ENCODE peak calls at places on chromosomes 11 and 22, in nine cellular contexts. One of them, this sample, is unnamed. For H3K4me1, the result is how much of the 10 kb centered on the place peaks cover.

GRCh38 chr11:125621995-125622394 is 3.0 kb upstream of the CHEK1 start:
- DNase-seq in CD8-positive, alpha-beta memory T cell: no peak
- DNase-seq in adrenal gland: no peak
- DNase-seq in body of pancreas: no peak
- DNase-seq in uterus: no peak
- DNase-seq in CD4-positive, CD25-positive, alpha-beta regulatory T cell: no peak
- DNase-seq in pancreas: no peak
- DNase-seq in cardiac muscle cell: no peak
- DNase-seq in psoas muscle: no peak
- DNase-seq in this sample: no peak

GRCh38 chr11:91859666-91860065 is 365.0 kb upstream of the FAT3 start:
- DNase-seq in CD8-positive, alpha-beta memory T cell: no peak
- DNase-seq in adrenal gland: no peak
- DNase-seq in body of pancreas: no peak
- DNase-seq in uterus: no peak
- DNase-seq in CD4-positive, CD25-positive, alpha-beta regulatory T cell: no peak
- DNase-seq in pancreas: no peak
- DNase-seq in cardiac muscle cell: no peak
- DNase-seq in psoas muscle: no peak
- DNase-seq in this sample: no peak

GRCh38 chr22:37241351-37242142 is 2.5 kb downstream of the RAC2 start:
- DNase-seq in CD8-positive, alpha-beta memory T cell: peak
- DNase-seq in adrenal gland: no peak
- DNase-seq in body of pancreas: no peak
- DNase-seq in uterus: no peak
- DNase-seq in CD4-positive, CD25-positive, alpha-beta regulatory T cell: peak
- DNase-seq in pancreas: no peak
- DNase-seq in cardiac muscle cell: no peak
- DNase-seq in psoas muscle: no peak
- DNase-seq in this sample: no peak

GRCh38 chr11:83956119-83956697 is 670.0 kb upstream of the CCDC90B start:
- DNase-seq in CD8-positive, alpha-beta memory T cell: no peak
- DNase-seq in adrenal gland: no peak
- DNase-seq in body of pancreas: no peak
- DNase-seq in uterus: no peak
- DNase-seq in CD4-positive, CD25-positive, alpha-beta regulatory T cell: no peak
- DNase-seq in pancreas: no peak
- DNase-seq in cardiac muscle cell: no peak
- DNase-seq in psoas muscle: no peak
- DNase-seq in this sample: no peak

GRCh38 chr11:116948375-116948774 is 111.0 kb upstream of the APOA1 start:
- DNase-seq in CD8-positive, alpha-beta memory T cell: no peak
- DNase-seq in adrenal gland: no peak
- DNase-seq in body of pancreas: no peak
- DNase-seq in uterus: no peak
- DNase-seq in CD4-positive, CD25-positive, alpha-beta regulatory T cell: no peak
- DNase-seq in pancreas: no peak
- DNase-seq in cardiac muscle cell: no peak
- DNase-seq in psoas muscle: no peak
- DNase-seq in this sample: no peak

GRCh38 chr22:18114495-18114894 is 3.9 kb downstream of the TUBA8 start:
- DNase-seq in CD8-positive, alpha-beta memory T cell: no peak
- DNase-seq in adrenal gland: no peak
- DNase-seq in body of pancreas: no peak
- DNase-seq in uterus: no peak
- DNase-seq in CD4-positive, CD25-positive, alpha-beta regulatory T cell: no peak
- DNase-seq in pancreas: no peak
- DNase-seq in cardiac muscle cell: no peak
- DNase-seq in psoas muscle: no peak
- DNase-seq in this sample: no peak

GRCh38 chr22:22877523-22878210 is 9.9 kb upstream of the IGLL5 start:
- DNase-seq in CD8-positive, alpha-beta memory T cell: peak
- DNase-seq in adrenal gland: peak
- DNase-seq in body of pancreas: peak
- DNase-seq in uterus: no peak
- DNase-seq in CD4-positive, CD25-positive, alpha-beta regulatory T cell: peak
- DNase-seq in pancreas: peak
- DNase-seq in cardiac muscle cell: no peak
- DNase-seq in psoas muscle: peak
- DNase-seq in this sample: peak

GRCh38 chr11:134480129-134480652 is 68.1 kb upstream of the B3GAT1 start:
- DNase-seq in CD8-positive, alpha-beta memory T cell: no peak
- DNase-seq in adrenal gland: no peak
- DNase-seq in body of pancreas: no peak
- DNase-seq in uterus: no peak
- DNase-seq in CD4-positive, CD25-positive, alpha-beta regulatory T cell: no peak
- DNase-seq in pancreas: no peak
- DNase-seq in cardiac muscle cell: no peak
- DNase-seq in psoas muscle: no peak
- DNase-seq in this sample: no peak

GRCh38 chr11:85827768-85828639 is 17.1 kb upstream of the SYTL2 start:
- DNase-seq in CD8-positive, alpha-beta memory T cell: peak
- DNase-seq in adrenal gland: no peak
- DNase-seq in body of pancreas: no peak
- DNase-seq in uterus: no peak
- DNase-seq in CD4-positive, CD25-positive, alpha-beta regulatory T cell: peak
- DNase-seq in pancreas: no peak
- DNase-seq in cardiac muscle cell: peak
- DNase-seq in psoas muscle: no peak
- DNase-seq in this sample: no peak

GRCh38 chr11:7657306-7658025 is 15.8 kb downstream of the CYB5R2 start:
- DNase-seq in CD8-positive, alpha-beta memory T cell: peak
- DNase-seq in adrenal gland: peak
- DNase-seq in body of pancreas: peak
- DNase-seq in uterus: peak
- DNase-seq in CD4-positive, CD25-positive, alpha-beta regulatory T cell: peak
- DNase-seq in pancreas: peak
- DNase-seq in cardiac muscle cell: peak
- DNase-seq in psoas muscle: peak
- DNase-seq in this sample: peak

GRCh38 chr22:25729595-25729994 is 12.4 kb upstream of the MYO18B start:
- DNase-seq in CD8-positive, alpha-beta memory T cell: no peak
- DNase-seq in adrenal gland: no peak
- DNase-seq in body of pancreas: no peak
- DNase-seq in uterus: no peak
- DNase-seq in CD4-positive, CD25-positive, alpha-beta regulatory T cell: no peak
- DNase-seq in pancreas: no peak
- DNase-seq in cardiac muscle cell: no peak
- DNase-seq in psoas muscle: no peak
- DNase-seq in this sample: no peak

GRCh38 chr22:24153353-24153752 is 27.9 kb upstream of the SUSD2 start:
- DNase-seq in CD8-positive, alpha-beta memory T cell: peak
- DNase-seq in adrenal gland: no peak
- DNase-seq in body of pancreas: no peak
- DNase-seq in uterus: no peak
- DNase-seq in CD4-positive, CD25-positive, alpha-beta regulatory T cell: peak
- DNase-seq in pancreas: no peak
- DNase-seq in cardiac muscle cell: no peak
- DNase-seq in psoas muscle: no peak
- DNase-seq in this sample: no peak

GRCh38 chr11:114158886-114159285 is 99.4 kb downstream of the ZBTB16 start:
- DNase-seq in CD8-positive, alpha-beta memory T cell: no peak
- DNase-seq in adrenal gland: no peak
- DNase-seq in body of pancreas: peak
- DNase-seq in uterus: no peak
- DNase-seq in CD4-positive, CD25-positive, alpha-beta regulatory T cell: no peak
- DNase-seq in pancreas: peak
- DNase-seq in cardiac muscle cell: no peak
- DNase-seq in psoas muscle: peak
- DNase-seq in this sample: no peak
- H3K4me1 ChIP-seq in CD8-positive, alpha-beta memory T cell: half or more
- H3K4me1 ChIP-seq in adrenal gland: half or more
- H3K4me1 ChIP-seq in body of pancreas: half or more
- H3K4me1 ChIP-seq in uterus: under half
- H3K4me1 ChIP-seq in CD4-positive, CD25-positive, alpha-beta regulatory T cell: half or more
- H3K4me1 ChIP-seq in pancreas: half or more
- H3K4me1 ChIP-seq in cardiac muscle cell: under half
- H3K4me1 ChIP-seq in psoas muscle: half or more
- H3K4me1 ChIP-seq in this sample: under half

GRCh38 chr11:57804466-57804865 is 42.9 kb downstream of the CTNND1 start:
- DNase-seq in CD8-positive, alpha-beta memory T cell: no peak
- DNase-seq in adrenal gland: no peak
- DNase-seq in body of pancreas: no peak
- DNase-seq in uterus: no peak
- DNase-seq in CD4-positive, CD25-positive, alpha-beta regulatory T cell: no peak
- DNase-seq in pancreas: no peak
- DNase-seq in cardiac muscle cell: no peak
- DNase-seq in psoas muscle: no peak
- DNase-seq in this sample: no peak

GRCh38 chr11:57801185-57801490 is 39.5 kb downstream of the CTNND1 start:
- DNase-seq in CD8-positive, alpha-beta memory T cell: no peak
- DNase-seq in adrenal gland: no peak
- DNase-seq in body of pancreas: no peak
- DNase-seq in uterus: no peak
- DNase-seq in CD4-positive, CD25-positive, alpha-beta regulatory T cell: no peak
- DNase-seq in pancreas: no peak
- DNase-seq in cardiac muscle cell: no peak
- DNase-seq in psoas muscle: no peak
- DNase-seq in this sample: no peak

GRCh38 chr11:57800444-57801184 is 39.0 kb downstream of the CTNND1 start:
- DNase-seq in CD8-positive, alpha-beta memory T cell: peak
- DNase-seq in adrenal gland: no peak
- DNase-seq in body of pancreas: peak
- DNase-seq in uterus: no peak
- DNase-seq in CD4-positive, CD25-positive, alpha-beta regulatory T cell: peak
- DNase-seq in pancreas: peak
- DNase-seq in cardiac muscle cell: peak
- DNase-seq in psoas muscle: no peak
- DNase-seq in this sample: peak

GRCh38 chr11:57805780-57806179 is 44.2 kb downstream of the CTNND1 start:
- DNase-seq in CD8-positive, alpha-beta memory T cell: no peak
- DNase-seq in adrenal gland: no peak
- DNase-seq in body of pancreas: peak
- DNase-seq in uterus: no peak
- DNase-seq in CD4-positive, CD25-positive, alpha-beta regulatory T cell: no peak
- DNase-seq in pancreas: no peak
- DNase-seq in cardiac muscle cell: no peak
- DNase-seq in psoas muscle: no peak
- DNase-seq in this sample: no peak

DNA sequence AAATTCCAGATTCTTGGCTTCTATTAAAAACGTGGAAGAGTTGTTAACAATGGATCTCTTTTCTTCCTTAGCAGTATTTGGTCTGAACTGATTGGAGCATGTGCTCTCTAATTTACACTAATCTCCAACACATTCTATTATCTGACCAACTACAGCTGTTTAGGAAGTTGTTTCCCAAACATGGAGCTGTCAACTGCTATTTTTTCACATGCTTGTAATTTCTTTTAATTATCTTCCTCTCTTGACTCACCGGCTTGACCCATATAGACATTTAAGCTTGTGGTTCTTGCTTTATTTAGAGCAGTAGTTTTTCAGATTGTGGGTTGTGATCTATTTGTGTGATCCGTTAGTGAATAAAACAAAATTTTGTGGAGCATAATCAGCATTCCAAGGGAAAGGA is 40.8 kb downstream of the CTNND1 start:
- DNase-seq in CD8-positive, alpha-beta memory T cell: no peak
- DNase-seq in adrenal gland: no peak
- DNase-seq in body of pancreas: no peak
- DNase-seq in uterus: no peak
- DNase-seq in CD4-positive, CD25-positive, alpha-beta regulatory T cell: no peak
- DNase-seq in pancreas: no peak
- DNase-seq in cardiac muscle cell: no peak
- DNase-seq in psoas muscle: no peak
- DNase-seq in this sample: no peak
- H3K4me1 ChIP-seq in CD8-positive, alpha-beta memory T cell: under half
- H3K4me1 ChIP-seq in adrenal gland: under half
- H3K4me1 ChIP-seq in body of pancreas: half or more
- H3K4me1 ChIP-seq in uterus: under half
- H3K4me1 ChIP-seq in CD4-positive, CD25-positive, alpha-beta regulatory T cell: under half
- H3K4me1 ChIP-seq in pancreas: under half
- H3K4me1 ChIP-seq in cardiac muscle cell: under half
- H3K4me1 ChIP-seq in psoas muscle: under half
- H3K4me1 ChIP-seq in this sample: under half

GRCh38 chr11:114161486-114162250 is 102.2 kb downstream of the ZBTB16 start:
- DNase-seq in CD8-positive, alpha-beta memory T cell: no peak
- DNase-seq in adrenal gland: no peak
- DNase-seq in body of pancreas: no peak
- DNase-seq in uterus: no peak
- DNase-seq in CD4-positive, CD25-positive, alpha-beta regulatory T cell: no peak
- DNase-seq in pancreas: no peak
- DNase-seq in cardiac muscle cell: no peak
- DNase-seq in psoas muscle: no peak
- DNase-seq in this sample: no peak

GRCh38 chr11:114162719-114163123 is 103.2 kb downstream of the ZBTB16 start:
- DNase-seq in CD8-positive, alpha-beta memory T cell: no peak
- DNase-seq in adrenal gland: peak
- DNase-seq in body of pancreas: peak
- DNase-seq in uterus: peak
- DNase-seq in CD4-positive, CD25-positive, alpha-beta regulatory T cell: no peak
- DNase-seq in pancreas: peak
- DNase-seq in cardiac muscle cell: peak
- DNase-seq in psoas muscle: peak
- DNase-seq in this sample: peak

GRCh38 chr11:114163830-114164401 is 104.4 kb downstream of the ZBTB16 start:
- DNase-seq in CD8-positive, alpha-beta memory T cell: no peak
- DNase-seq in adrenal gland: no peak
- DNase-seq in body of pancreas: no peak
- DNase-seq in uterus: peak
- DNase-seq in CD4-positive, CD25-positive, alpha-beta regulatory T cell: no peak
- DNase-seq in pancreas: no peak
- DNase-seq in cardiac muscle cell: no peak
- DNase-seq in psoas muscle: no peak
- DNase-seq in this sample: no peak

GRCh38 chr11:114164546-114164945 is 105.0 kb downstream of the ZBTB16 start:
- DNase-seq in CD8-positive, alpha-beta memory T cell: no peak
- DNase-seq in adrenal gland: no peak
- DNase-seq in body of pancreas: no peak
- DNase-seq in uterus: no peak
- DNase-seq in CD4-positive, CD25-positive, alpha-beta regulatory T cell: no peak
- DNase-seq in pancreas: no peak
- DNase-seq in cardiac muscle cell: no peak
- DNase-seq in psoas muscle: no peak
- DNase-seq in this sample: no peak

GRCh38 chr11:114163231-114163631 is 103.7 kb downstream of the ZBTB16 start:
- DNase-seq in CD8-positive, alpha-beta memory T cell: no peak
- DNase-seq in adrenal gland: peak
- DNase-seq in body of pancreas: peak
- DNase-seq in uterus: peak
- DNase-seq in CD4-positive, CD25-positive, alpha-beta regulatory T cell: no peak
- DNase-seq in pancreas: no peak
- DNase-seq in cardiac muscle cell: no peak
- DNase-seq in psoas muscle: no peak
- DNase-seq in this sample: no peak
- H3K4me1 ChIP-seq in CD8-positive, alpha-beta memory T cell: half or more
- H3K4me1 ChIP-seq in adrenal gland: half or more
- H3K4me1 ChIP-seq in body of pancreas: half or more
- H3K4me1 ChIP-seq in uterus: half or more
- H3K4me1 ChIP-seq in CD4-positive, CD25-positive, alpha-beta regulatory T cell: half or more
- H3K4me1 ChIP-seq in pancreas: half or more
- H3K4me1 ChIP-seq in cardiac muscle cell: under half
- H3K4me1 ChIP-seq in psoas muscle: half or more
- H3K4me1 ChIP-seq in this sample: under half

GRCh38 chr22:49018601-49019000 is 809.1 kb downstream of the BRD1 start:
- DNase-seq in CD8-positive, alpha-beta memory T cell: no peak
- DNase-seq in adrenal gland: no peak
- DNase-seq in body of pancreas: peak
- DNase-seq in uterus: peak
- DNase-seq in CD4-positive, CD25-positive, alpha-beta regulatory T cell: no peak
- DNase-seq in pancreas: peak
- DNase-seq in cardiac muscle cell: no peak
- DNase-seq in psoas muscle: no peak
- DNase-seq in this sample: no peak
- H3K4me1 ChIP-seq in CD8-positive, alpha-beta memory T cell: under half
- H3K4me1 ChIP-seq in adrenal gland: under half
- H3K4me1 ChIP-seq in body of pancreas: under half
- H3K4me1 ChIP-seq in uterus: under half
- H3K4me1 ChIP-seq in CD4-positive, CD25-positive, alpha-beta regulatory T cell: under half
- H3K4me1 ChIP-seq in pancreas: under half
- H3K4me1 ChIP-seq in cardiac muscle cell: under half
- H3K4me1 ChIP-seq in psoas muscle: under half
- H3K4me1 ChIP-seq in this sample: under half